ENCODE peak calls at places on chromosomes 12 and 14, in seven cellular contexts. L is heart left ventricle, B is adrenal gland, Q is mesenchymal stem cell, Y is right atrium auricular region, F is GM23248, A is colonic mucosa. H is an unnamed sample. For H3K4me1 and H3K27me3, the result is how much of the 10 kb centered on the place peaks cover.

GRCh38 chr12:6734506-6735082 is 10.7 kb downstream of the COPS7A start:
- DNase-seq in L (no peak), B (no peak), Q (no peak), Y (no peak), F (no peak), A (no peak), H (peak)

GRCh38 chr14:24172871-24173281 is 996 bp downstream of the REC8 start:
- DNase-seq in L (no peak), B (no peak), Q (no peak), Y (no peak), F (no peak), A (no peak), H (no peak)

GRCh38 chr12:13144266-13144828 is 40.9 kb upstream of the GSG1 start:
- DNase-seq in L (no peak), B (no peak), Q (no peak), Y (no peak), F (no peak), A (no peak), H (no peak)

GRCh38 chr12:57090456-57090855 is 1.5 kb downstream of the NAB2 start:
- DNase-seq in L (no peak), B (no peak), Q (no peak), Y (no peak), F (peak), A (no peak), H (no peak)

GRCh38 chr14:40417777-40418401 is 985.7 kb upstream of the FBXO33 start:
- DNase-seq in L (no peak), B (peak), Q (peak), Y (no peak), F (peak), A (no peak), H (peak)

GRCh38 chr14:52706286-52706685 is 714 bp upstream of the PSMC6 start:
- DNase-seq in L (no peak), B (no peak), Q (peak), Y (no peak), F (no peak), A (no peak), H (peak)

GRCh38 chr14:53946404-53947400 is 9.9 kb downstream of the BMP4 start:
- DNase-seq in L (no peak), B (no peak), Q (no peak), Y (no peak), F (no peak), A (no peak), H (no peak)

GRCh38 chr14:103014466-103015319 is 42.7 kb downstream of the CDC42BPB start:
- DNase-seq in L (no peak), B (no peak), Q (peak), Y (no peak), F (peak), A (no peak), H (no peak)

GRCh38 chr14:68683326-68683725 is 109.5 kb downstream of the ZFP36L1 start:
- DNase-seq in L (peak), B (no peak), Q (no peak), Y (no peak), F (peak), A (no peak), H (no peak)

GRCh38 chr12:112170376-112170775 is 45.0 kb downstream of the TRAFD1 start:
- DNase-seq in L (no peak), B (no peak), Q (no peak), Y (no peak), F (peak), A (no peak), H (no peak)

GRCh38 chr14:104146651-104147345 is 8.4 kb downstream of the KIF26A start:
- DNase-seq in L (no peak), B (peak), Q (no peak), Y (no peak), F (no peak), A (no peak), H (no peak)

GRCh38 chr12:75892779-75893408 is 138.7 kb downstream of the PHLDA1 start:
- DNase-seq in L (no peak), B (peak), Q (peak), Y (no peak), F (peak), A (no peak), H (no peak)

GRCh38 chr12:56687225-56688128 is 607 bp downstream of the PTGES3 start:
- DNase-seq in L (peak), B (peak), Q (peak), Y (peak), F (peak), A (peak), H (peak)

GRCh38 chr14:60381909-60382308 is 104.0 kb downstream of the C14orf39 start:
- DNase-seq in L (no peak), B (no peak), Q (no peak), Y (no peak), F (no peak), A (no peak), H (no peak)

GRCh38 chr12:25469368-25469767 is 83.7 kb downstream of the LMNTD1 start:
- DNase-seq in L (no peak), B (no peak), Q (no peak), Y (no peak), F (no peak), A (no peak), H (no peak)

GRCh38 chr12:46830731-46831334 is 5.0 kb upstream of the SLC38A4 start:
- DNase-seq in L (no peak), B (no peak), Q (peak), Y (no peak), F (peak), A (no peak), H (no peak)

GRCh38 chr12:25041006-25041741 is 92.3 kb upstream of the BCAT1 start:
- DNase-seq in L (no peak), B (no peak), Q (no peak), Y (no peak), F (no peak), A (no peak), H (no peak)

GRCh38 chr12:66149702-66150398 is 19.3 kb upstream of the LLPH start:
- DNase-seq in L (no peak), B (peak), Q (no peak), Y (no peak), F (no peak), A (peak), H (peak)

GRCh38 chr12:76143343-76144252 is 59.1 kb upstream of the NAP1L1 start:
- DNase-seq in L (no peak), B (no peak), Q (no peak), Y (no peak), F (no peak), A (no peak), H (peak)

GRCh38 chr14:75989134-75989533 is 3.6 kb downstream of the IFT43 start:
- DNase-seq in L (peak), B (peak), Q (peak), Y (peak), F (peak), A (no peak), H (peak)

GRCh38 chr12:54033980-54034783 is 1.3 kb downstream of the HOXC5 start:
- DNase-seq in L (no peak), B (no peak), Q (peak), Y (no peak), F (peak), A (no peak), H (no peak)

GRCh38 chr12:27013606-27014084 is 539 bp downstream of the TM7SF3 start:
- DNase-seq in L (no peak), B (no peak), Q (peak), Y (no peak), F (peak), A (peak), H (peak)

GRCh38 chr14:39376671-39377403 is 55.4 kb downstream of the FBXO33 start:
- DNase-seq in L (no peak), B (no peak), Q (peak), Y (no peak), F (peak), A (no peak), H (peak)

GRCh38 chr12:98466970-98467369 is 48.4 kb upstream of the TMPO start:
- DNase-seq in L (no peak), B (no peak), Q (no peak), Y (no peak), F (no peak), A (no peak), H (no peak)
- H3K4me3 ChIP-seq in L (no peak), B (no peak), Q (no peak), Y (no peak), F (no peak), A (no peak), H (no peak)

DNA sequence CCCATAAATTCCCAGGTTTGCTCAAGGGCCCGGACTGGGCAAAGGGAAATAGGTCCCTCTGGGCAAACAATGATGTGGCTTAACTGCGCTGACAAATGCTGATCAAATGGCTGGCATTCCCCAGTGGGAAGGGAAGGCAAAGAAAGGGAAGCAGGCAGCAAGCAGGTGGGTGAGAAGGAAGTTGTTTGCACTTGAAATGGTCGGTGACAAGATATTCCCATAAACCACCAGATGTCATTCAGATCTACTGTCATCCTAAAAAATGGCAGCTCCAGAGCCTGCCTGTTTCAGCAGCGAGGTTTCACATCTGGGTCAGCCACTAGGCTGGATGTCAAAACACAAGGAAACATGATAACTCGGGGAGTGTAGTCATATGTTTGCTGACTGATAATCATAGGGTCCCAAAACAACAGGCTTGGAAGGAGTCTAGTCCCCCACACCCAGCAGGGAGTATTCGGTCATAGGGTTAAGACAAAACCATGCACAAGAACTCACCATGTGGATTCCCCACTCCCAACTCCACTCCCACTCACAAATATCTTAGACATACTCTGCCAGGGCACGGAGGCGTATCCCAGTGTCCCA is 37.9 kb upstream of the MDM1 start:
- DNase-seq in L (no peak), B (no peak), Q (no peak), Y (no peak), F (no peak), A (no peak), H (no peak)
- H3K4me1 ChIP-seq in L (half or more), B (under half), Q (under half), Y (under half), F (under half), A (under half), H (under half)

GRCh38 chr14:56809262-56810215 is 740 bp downstream of the OTX2 start:
- DNase-seq in L (no peak), B (no peak), Q (no peak), Y (no peak), F (no peak), A (no peak), H (no peak)
- H3K27me3 ChIP-seq in L (half or more), B (half or more), Q (half or more), Y (half or more), F (half or more), A (half or more), H (under half)

GRCh38 chr14:106491851-106492250 is 965.5 kb downstream of the TMEM121 start:
- DNase-seq in L (no peak), B (no peak), Q (no peak), Y (no peak), F (peak), A (no peak), H (no peak)

GRCh38 chr14:106488293-106488692 is 961.9 kb downstream of the TMEM121 start:
- DNase-seq in L (no peak), B (no peak), Q (no peak), Y (no peak), F (no peak), A (no peak), H (no peak)

GRCh38 chr14:106490442-106490841 is 964.1 kb downstream of the TMEM121 start:
- DNase-seq in L (no peak), B (no peak), Q (no peak), Y (no peak), F (no peak), A (no peak), H (no peak)

GRCh38 chr14:106489112-106489881 is 962.9 kb downstream of the TMEM121 start:
- DNase-seq in L (no peak), B (no peak), Q (no peak), Y (no peak), F (no peak), A (no peak), H (no peak)

DNA sequence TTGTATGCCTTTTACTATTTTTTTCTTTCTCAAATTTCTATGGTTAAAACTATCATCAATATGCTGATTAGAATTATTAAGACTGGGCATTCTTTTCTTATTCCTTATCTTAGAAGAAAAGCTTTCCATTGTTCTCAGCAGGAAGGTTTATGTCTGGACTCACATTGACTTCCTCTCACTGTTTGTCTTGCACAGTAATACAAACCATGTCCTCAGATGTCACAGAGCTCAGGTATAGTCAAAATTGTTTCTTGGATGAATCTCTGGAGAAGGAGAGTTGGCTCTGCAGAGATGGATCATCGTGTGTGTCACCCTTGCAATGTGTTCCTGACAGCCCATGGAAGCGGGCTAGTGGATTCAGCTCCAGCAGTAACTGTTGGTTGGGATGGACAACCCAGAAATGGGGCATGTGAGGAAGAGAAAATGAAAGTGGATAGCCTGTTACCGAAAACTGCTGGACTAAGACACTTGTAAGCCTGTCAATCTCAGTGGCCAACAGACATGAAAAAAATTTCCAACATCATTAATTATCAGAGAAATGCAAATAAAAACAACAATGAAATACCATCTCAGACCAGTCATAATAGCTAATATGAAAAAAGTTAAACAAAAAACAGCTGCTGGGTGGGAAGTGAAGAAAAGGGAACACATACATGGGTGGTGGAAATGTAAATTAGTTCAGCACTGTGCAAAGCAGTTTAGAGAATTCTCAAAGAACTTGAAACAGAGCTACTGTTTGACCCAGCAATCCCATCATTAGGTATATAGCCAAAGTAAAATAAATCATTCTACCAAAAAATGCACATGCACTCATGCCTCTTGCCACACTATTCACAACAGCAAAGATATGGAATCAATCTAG is 967.8 kb downstream of the TMEM121 start:
- DNase-seq in L (no peak), B (no peak), Q (no peak), Y (no peak), F (no peak), A (no peak), H (no peak)
- H3K4me3 ChIP-seq in L (peak), B (no peak), Q (no peak), Y (no peak), F (no peak), A (no peak), H (no peak)